ENCODE peak calls at places on chromosomes 11 and 22, in six cellular contexts. W is neural progenitor cell; S is heart right ventricle; P is effector memory CD4-positive, alpha-beta T cell; H is adrenal gland; K is aorta. T is an unnamed sample.
A peak's percentile ranks its signal among the peaks of the same experiment; 100 is the strongest.

GRCh38 chr11:70671611-70672010 is 273.3 kb downstream of the CTTN start:
- DNase-seq in W (no peak), H (no peak), K (no peak), S (no peak), P (no peak), T (no peak)

GRCh38 chr22:43346521-43346929 is 3.4 kb upstream of the SCUBE1 start:
- DNase-seq in W (peak; percentile 78), P (peak; percentile 33), H (peak; percentile 77), S (peak; percentile 47), K (peak; percentile 84), T (peak; percentile 65)

GRCh38 chr11:103078710-103079109 is 13.2 kb downstream of the DCUN1D5 start:
- DNase-seq in W (no peak), P (no peak), H (no peak), K (no peak), S (no peak), T (no peak)

GRCh38 chr22:39207141-39208012 is 37.4 kb downstream of the PDGFB start:
- DNase-seq in W (no peak), P (no peak), K (peak; percentile 65), S (no peak), H (no peak), T (no peak)

GRCh38 chr11:2788751-2789140 is 89.0 kb upstream of the KCNQ1OT1 start:
- DNase-seq in S (peak; percentile 2), W (no peak), H (no peak), K (peak; percentile 45), P (no peak), T (peak; percentile 18)

GRCh38 chr22:46812034-46812605 is 49.7 kb downstream of the TBC1D22A start:
- DNase-seq in S (no peak), W (no peak), P (no peak), H (no peak), K (peak; percentile 54), T (no peak)

GRCh38 chr11:99973993-99974392 is 713.1 kb upstream of the ARHGAP42 start:
- DNase-seq in P (no peak), H (no peak), S (no peak), W (no peak), K (no peak), T (no peak)

GRCh38 chr11:15336016-15336415 is 221.3 kb downstream of the INSC start:
- DNase-seq in K (no peak), S (no peak), W (peak; percentile 41), H (no peak), P (no peak), T (no peak)

GRCh38 chr11:103631841-103632240 is 404.6 kb upstream of the DDI1 start:
- DNase-seq in P (no peak), K (no peak), H (no peak), S (no peak), W (no peak), T (no peak)

GRCh38 chr11:44618561-44619425 is 53.3 kb downstream of the CD82 start:
- DNase-seq in P (no peak), S (peak; percentile 3), H (peak; percentile 48), K (peak; percentile 74), W (no peak), T (no peak)

GRCh38 chr11:78465169-78465942 is 47.7 kb upstream of the GAB2 start:
- DNase-seq in W (no peak), P (no peak), S (no peak), H (no peak), K (no peak), T (no peak)

GRCh38 chr11:30392977-30393376 is 70.1 kb downstream of the ARL14EP start:
- DNase-seq in W (no peak), H (no peak), P (no peak), K (no peak), S (no peak), T (no peak)

GRCh38 chr11:45457649-45458048 is 171.5 kb upstream of the SYT13 start:
- DNase-seq in P (no peak), H (no peak), K (no peak), S (no peak), W (no peak), T (no peak)

GRCh38 chr22:29302681-29303465 is 3.6 kb upstream of the GAS2L1 start:
- DNase-seq in S (no peak), K (peak; percentile 74), W (no peak), P (no peak), H (peak; percentile 80), T (no peak)

GRCh38 chr11:95688015-95688414 is 101.6 kb downstream of the FAM76B start:
- DNase-seq in P (no peak), S (no peak), K (no peak), W (no peak), H (no peak), T (no peak)

GRCh38 chr22:43317252-43317651 is 25.9 kb downstream of the SCUBE1 start:
- DNase-seq in S (no peak), W (no peak), P (no peak), K (no peak), H (no peak), T (no peak)

GRCh38 chr11:359181-359714 is 10.1 kb upstream of the B4GALNT4 start:
- DNase-seq in H (no peak), P (no peak), S (no peak), K (peak; percentile 67), W (no peak), T (no peak)

GRCh38 chr22:38981005-38981658 is 1.0 kb upstream of the APOBEC3B start:
- DNase-seq in S (no peak), W (peak; percentile 66), P (no peak), H (peak; percentile 62), K (peak; percentile 62), T (peak; percentile 55)

GRCh38 chr11:117482881-117483280 is 155.2 kb downstream of the CEP164 start:
- DNase-seq in S (no peak), K (no peak), H (no peak), P (no peak), W (peak; percentile 52), T (no peak)

GRCh38 chr22:47587361-47587760 is 824.9 kb downstream of the TBC1D22A start:
- DNase-seq in W (no peak), S (no peak), K (peak; percentile 11), H (no peak), P (no peak), T (no peak)

GRCh38 chr11:96254087-96254486 is 88.9 kb downstream of the MAML2 start:
- DNase-seq in H (peak; percentile 63), W (no peak), S (peak; percentile 80), K (no peak), P (no peak), T (no peak)

GRCh38 chr22:37635157-37635556 is 4.3 kb upstream of the SH3BP1 start:
- DNase-seq in S (no peak), P (no peak), W (no peak), H (no peak), K (no peak), T (no peak)

GRCh38 chr11:108859510-108859909 is 194.6 kb downstream of the DDX10 start:
- DNase-seq in K (no peak), S (no peak), P (no peak), H (no peak), W (no peak), T (no peak)

GRCh38 chr11:123302751-123303195 is 107.7 kb upstream of the CLMP start:
- DNase-seq in K (no peak), H (no peak), P (no peak), S (no peak), W (peak; percentile 27), T (no peak)

GRCh38 chr11:46912526-46913150 is 5.7 kb downstream of the LRP4 start:
- DNase-seq in W (peak; percentile 87), P (no peak), S (no peak), H (no peak), K (no peak), T (no peak)

GRCh38 chr11:46916251-46916650 is 2.1 kb downstream of the LRP4 start:
- DNase-seq in P (no peak), K (no peak), S (no peak), H (no peak), W (no peak), T (no peak)

GRCh38 chr11:46914910-46915309 is 3.4 kb downstream of the LRP4 start:
- DNase-seq in P (no peak), W (no peak), S (no peak), H (peak; percentile 73), K (no peak), T (no peak)

GRCh38 chr11:46913484-46913883 is 4.9 kb downstream of the LRP4 start:
- DNase-seq in W (peak; percentile 41), P (no peak), K (no peak), S (no peak), H (no peak), T (no peak)

GRCh38 chr11:46914363-46914762 is 4.0 kb downstream of the LRP4 start:
- DNase-seq in K (no peak), P (no peak), W (peak; percentile 66), S (peak; percentile 58), H (peak; percentile 78), T (no peak)
- H3K9me3 ChIP-seq in K (no peaks in the 10 kb centered on the region), P (no peaks in the 10 kb centered on the region), W (no peaks in the 10 kb centered on the region), S (no peaks in the 10 kb centered on the region), H (no peaks in the 10 kb centered on the region), T (no peaks in the 10 kb centered on the region)

DNA sequence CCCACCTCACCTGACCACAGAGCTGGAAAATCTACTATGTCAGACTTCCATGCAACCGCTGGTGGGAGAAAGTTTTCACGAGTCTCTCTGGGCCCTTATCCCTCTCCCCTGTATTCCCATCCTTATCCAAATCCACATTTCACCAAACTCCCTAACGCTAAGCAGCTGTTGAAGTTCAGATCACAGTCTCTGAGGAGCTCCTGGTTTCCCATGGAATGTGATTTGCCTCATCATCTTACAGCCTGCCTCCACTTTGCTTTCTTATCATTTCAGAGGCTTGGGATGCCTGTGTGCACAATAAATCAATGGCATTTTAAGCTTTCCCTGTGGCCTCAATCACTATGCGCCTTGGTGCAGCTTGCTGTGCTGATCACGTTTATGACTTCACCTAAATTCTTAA is 352.4 kb upstream of the FAT3 start:
- DNase-seq in H (no peak), W (no peak), S (no peak), K (no peak), P (no peak), T (no peak)
- H3K9me3 ChIP-seq in H (no peaks in the 10 kb centered on the region), W (no peaks in the 10 kb centered on the region), S (no peaks in the 10 kb centered on the region), K (peaks cover 2% of the 10 kb centered on the region), P (no peaks in the 10 kb centered on the region), T (no peaks in the 10 kb centered on the region)

GRCh38 chr11:101211407-101211975 is 81.9 kb upstream of the PGR start:
- DNase-seq in H (no peak), W (no peak), S (no peak), K (no peak), P (no peak), T (no peak)
- H3K9me3 ChIP-seq in H (no peaks in the 10 kb centered on the region), W (no peaks in the 10 kb centered on the region), S (peaks cover 3% of the 10 kb centered on the region), K (no peaks in the 10 kb centered on the region), P (no peaks in the 10 kb centered on the region), T (no peaks in the 10 kb centered on the region)

GRCh38 chr11:85301895-85302678 is 325.1 kb downstream of the DLG2 start:
- DNase-seq in P (no peak), S (no peak), H (no peak), K (no peak), W (no peak), T (no peak)

GRCh38 chr11:85295872-85296271 is 331.3 kb downstream of the DLG2 start:
- DNase-seq in H (no peak), P (no peak), W (no peak), S (no peak), K (no peak), T (no peak)

DNA sequence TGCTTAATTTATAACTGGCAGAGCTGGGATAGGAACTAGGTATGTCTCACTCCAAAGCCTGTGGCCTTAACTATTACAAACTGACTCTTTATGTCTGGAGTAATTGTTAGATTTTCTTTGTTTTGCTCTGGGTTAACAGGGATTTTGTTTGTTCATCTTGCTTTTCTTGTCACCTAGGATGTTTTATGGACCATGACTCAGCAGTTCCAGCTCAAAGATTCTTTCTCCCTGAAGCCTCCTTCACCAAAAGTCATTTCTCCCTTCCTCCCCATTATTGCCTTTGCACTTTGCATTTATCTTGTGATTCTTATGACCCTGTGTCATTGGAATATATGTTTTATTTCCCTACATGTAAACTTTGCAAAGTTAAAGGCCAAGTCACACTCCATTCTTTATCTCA is 327.9 kb downstream of the DLG2 start:
- DNase-seq in H (no peak), P (no peak), K (no peak), S (no peak), W (no peak), T (peak; percentile 25)
- H3K9me3 ChIP-seq in H (no peaks in the 10 kb centered on the region), P (no peaks in the 10 kb centered on the region), K (no peaks in the 10 kb centered on the region), S (no peaks in the 10 kb centered on the region), W (no peaks in the 10 kb centered on the region), T (no peaks in the 10 kb centered on the region)

T was measured in colonic mucosa.